ENCODE peak calls at places on chromosome 18, in six cellular contexts. O is HCEC 1CT; U is astrocyte; W is neural crest cell; K is stimulated activated CD8-positive, alpha-beta memory T cell treated with anti-CD3 and anti-CD28 coated beads, Interleukin-2, amount 100 ng/mL, for 1 hour; S is iPS-NIHi11. H is an unnamed sample.
A peak's percentile ranks its signal among the peaks of the same experiment; 100 is the strongest.

GRCh38 chr18:78587096-78587495 is 392.5 kb upstream of the SALL3 start:
- DNase-seq in O (no peak), U (peak; percentile 23), W (no peak), K (no peak), S (no peak), H (no peak)

GRCh38 chr18:9337875-9338274 is 3.3 kb downstream of the TWSG1 start:
- DNase-seq in O (peak; percentile 49), U (peak; percentile 61), W (no peak), K (no peak), S (no peak), H (peak; percentile 33)

GRCh38 chr18:79881695-79882094 is 69.8 kb downstream of the SLC66A2 start:
- DNase-seq in O (no peak), U (no peak), W (no peak), K (no peak), S (no peak), H (no peak)

GRCh38 chr18:78305789-78306188 is 673.8 kb upstream of the SALL3 start:
- DNase-seq in O (no peak), U (no peak), W (no peak), K (no peak), S (no peak), H (no peak)

GRCh38 chr18:79770826-79771225 is 26.9 kb upstream of the KCNG2 start:
- DNase-seq in O (no peak), U (no peak), W (no peak), K (no peak), S (no peak), H (no peak)

GRCh38 chr18:48932822-48933510 is 17.8 kb downstream of the SMAD7 start:
- DNase-seq in O (no peak), U (peak; percentile 72), W (no peak), K (no peak), S (no peak), H (no peak)

GRCh38 chr18:78814321-78814720 is 165.3 kb upstream of the SALL3 start:
- DNase-seq in O (no peak), U (no peak), W (no peak), K (no peak), S (peak; percentile 44), H (no peak)

GRCh38 chr18:77108001-77108692 is 24.4 kb downstream of the MBP start:
- DNase-seq in O (peak; percentile 94), U (peak; percentile 94), W (no peak), K (no peak), S (no peak), H (peak; percentile 88)

GRCh38 chr18:4412286-4412685 is 42.8 kb downstream of the DLGAP1 start:
- DNase-seq in O (no peak), U (no peak), W (no peak), K (no peak), S (no peak), H (no peak)

GRCh38 chr18:45384137-45384998 is 230.9 kb upstream of the SLC14A2 start:
- DNase-seq in O (no peak), U (peak; percentile 25), W (peak; percentile 66), K (no peak), S (peak; percentile 80), H (peak; percentile 3)

GRCh38 chr18:31553800-31554199 is 37.9 kb upstream of the TTR start:
- DNase-seq in O (no peak), U (no peak), W (no peak), K (no peak), S (no peak), H (no peak)

GRCh38 chr18:9735238-9735637 is 27.1 kb downstream of the RAB31 start:
- DNase-seq in O (no peak), U (no peak), W (no peak), K (no peak), S (no peak), H (no peak)

GRCh38 chr18:58937913-58938312 is 73.2 kb downstream of the ZNF532 start:
- DNase-seq in O (peak; percentile 15), U (no peak), W (no peak), K (no peak), S (no peak), H (peak; percentile 52)

GRCh38 chr18:26424428-26425147 is 123.8 kb downstream of the KCTD1 start:
- DNase-seq in O (no peak), U (no peak), W (no peak), K (no peak), S (no peak), H (no peak)

GRCh38 chr18:35729971-35730668 is 148.6 kb downstream of the GALNT1 start:
- DNase-seq in O (no peak), U (no peak), W (no peak), K (no peak), S (no peak), H (no peak)

GRCh38 chr18:74310411-74310810 is 5.2 kb upstream of the C18orf63 start:
- DNase-seq in O (peak; percentile 81), U (no peak), W (no peak), K (no peak), S (peak; percentile 18), H (peak; percentile 71)

GRCh38 chr18:48838166-48838775 is 112.5 kb downstream of the SMAD7 start:
- DNase-seq in O (no peak), U (no peak), W (no peak), K (no peak), S (no peak), H (no peak)